ENCODE peak calls at places on chromosome 3, in nine cellular contexts. C, Q, F, S, D, N, T, Z and O are unnamed samples.
A peak's percentile ranks its signal among the peaks of the same experiment; 100 is the strongest.

GRCh38 chr3:107206141-107206540 is 171.1 kb upstream of the CCDC54 start:
- DNase-seq in F (peak; percentile 32), N (peak; percentile 23), D (no peak), S (peak; percentile 59), T (peak; percentile 28), Q (peak; percentile 27), C (peak; percentile 37), Z (no peak), O (peak; percentile 58)

GRCh38 chr3:178562143-178562868 is 26.1 kb downstream of the KCNMB2 start:
- DNase-seq in Q (no peak), D (no peak), N (no peak), F (no peak), C (no peak), S (no peak), Z (no peak), T (peak; percentile 42), O (no peak)

GRCh38 chr3:5426094-5426883 is 238.8 kb downstream of the EDEM1 start:
- DNase-seq in Q (peak; percentile 64), F (peak; percentile 57), C (peak; percentile 71), D (peak; percentile 73), S (peak; percentile 22), T (peak; percentile 45), Z (peak; percentile 1), N (peak; percentile 28), O (peak; percentile 53)

GRCh38 chr3:106191913-106192312 is 323.1 kb upstream of the CBLB start:
- DNase-seq in T (no peak), Z (no peak), F (no peak), Q (no peak), D (no peak), N (no peak), S (no peak), C (no peak), O (no peak)

GRCh38 chr3:104628185-104628789 is 738.4 kb upstream of the ALCAM start:
- DNase-seq in Z (peak; percentile 19), N (peak; percentile 55), C (peak; percentile 33), T (peak; percentile 66), S (peak; percentile 73), Q (peak; percentile 37), F (peak; percentile 32), D (no peak), O (peak; percentile 55)

GRCh38 chr3:10192953-10193691 is 28.4 kb downstream of the IRAK2 start:
- DNase-seq in Z (peak; percentile 73), N (peak; percentile 90), T (peak; percentile 92), Q (peak; percentile 39), C (no peak), D (no peak), S (peak; percentile 96), F (peak; percentile 28), O (peak; percentile 64)

GRCh38 chr3:32866533-32866932 is 48.7 kb downstream of the TRIM71 start:
- DNase-seq in N (no peak), Q (no peak), F (no peak), D (no peak), Z (no peak), C (no peak), S (no peak), T (no peak), O (no peak)

GRCh38 chr3:131028844-131029243 is 2.2 kb downstream of the NEK11 start:
- DNase-seq in N (no peak), C (no peak), S (no peak), D (no peak), Z (no peak), Q (no peak), F (no peak), T (no peak), O (no peak)

GRCh38 chr3:53104762-53105161 is 25.5 kb downstream of the RFT1 start:
- DNase-seq in T (no peak), Z (no peak), F (no peak), C (no peak), S (no peak), D (no peak), Q (no peak), N (no peak), O (no peak)

GRCh38 chr3:113744941-113745272 is 1.1 kb downstream of the NAA50 start:
- DNase-seq in F (no peak), T (no peak), C (no peak), N (no peak), Q (no peak), S (no peak), Z (no peak), D (no peak), O (no peak)

DNA sequence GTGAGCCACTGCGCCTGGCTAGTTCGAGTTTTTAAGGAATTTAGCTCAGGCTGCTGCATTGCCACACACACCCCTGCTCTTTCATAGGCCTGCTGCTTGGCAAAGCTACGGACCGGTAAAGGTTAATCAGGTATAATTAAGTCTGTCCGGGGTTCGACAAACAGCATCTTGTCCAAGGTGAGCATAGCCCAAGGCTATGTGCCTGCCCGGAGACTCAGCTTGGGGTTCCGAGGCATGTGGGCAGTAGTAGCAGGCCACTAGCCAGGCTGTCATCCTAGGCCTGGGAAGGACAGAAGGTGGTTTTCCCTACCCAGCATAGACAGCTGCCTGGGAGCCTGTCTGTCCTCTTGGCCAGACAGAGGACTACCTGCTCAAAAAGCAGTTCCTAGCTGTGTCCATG is 6.6 kb downstream of the P4HTM start:
- DNase-seq in C (no peak), F (no peak), T (no peak), D (no peak), N (no peak), S (no peak), Z (no peak), Q (no peak), O (no peak)
- H3K27ac ChIP-seq in C (no peak overlapping the region), F (no peak overlapping the region), T (no peak overlapping the region), D (no peak overlapping the region), N (no peak overlapping the region), S (no peak overlapping the region), Z (no peak overlapping the region), Q (no peak overlapping the region), O (no peak overlapping the region)

GRCh38 chr3:129697229-129697970 is 90.9 kb upstream of the PLXND1 start:
- DNase-seq in D (no peak), T (no peak), Q (no peak), N (no peak), Z (no peak), F (no peak), S (no peak), C (no peak), O (no peak)
- H3K9me3 ChIP-seq in D (peaks cover 14% of the 10 kb centered on the region), T (no peaks in the 10 kb centered on the region), Q (no peaks in the 10 kb centered on the region), N (peaks cover 4% of the 10 kb centered on the region), Z (peaks cover 2% of the 10 kb centered on the region), F (peaks cover 11% of the 10 kb centered on the region), S (no peaks in the 10 kb centered on the region), C (no peaks in the 10 kb centered on the region), O (no peaks in the 10 kb centered on the region)

GRCh38 chr3:169149349-169149890 is 514.1 kb downstream of the MECOM start:
- DNase-seq in F (peak; percentile 45), C (peak; percentile 67), D (peak; percentile 56), T (peak; percentile 93), N (peak; percentile 61), Z (no peak), Q (peak; percentile 79), S (peak; percentile 80), O (peak; percentile 81)
- H3K9ac ChIP-seq in F (no peak overlapping the region), C (no peak overlapping the region), D (no peak overlapping the region), T (peak overlapping the region; percentile 72), N (peak overlapping the region; percentile 64), Z (peak overlapping the region; percentile 71), Q (no peak overlapping the region), S (peak overlapping the region; percentile 66), O (peak overlapping the region; percentile 56)

GRCh38 chr3:159165972-159166371 is 364.1 kb downstream of the MFSD1 start:
- DNase-seq in S (no peak), Z (no peak), N (no peak), Q (no peak), D (no peak), F (no peak), C (no peak), T (peak; percentile 89), O (no peak)
- H3K27ac ChIP-seq in S (no peak overlapping the region), Z (no peak overlapping the region), N (no peak overlapping the region), Q (peak overlapping the region; percentile 17), D (no peak overlapping the region), F (no peak overlapping the region), C (no peak overlapping the region), T (peak overlapping the region; percentile 35), O (no peak overlapping the region)